ENCODE peak calls at places on chromosomes 16 and 17, in four cellular contexts. K is GM12878, P is K562, N is endothelial cell of umbilical vein. S is an unnamed sample.

GRCh38 chr16:8583199-8583598 is 7.1 kb downstream of the TMEM114 start:
- DNase-seq in K (no peak), P (no peak), N (no peak), S (peak)

GRCh38 chr17:34487616-34488015 is 91.8 kb upstream of the TMEM132E start:
- DNase-seq in K (no peak), P (no peak), N (no peak), S (no peak)

GRCh38 chr17:63474174-63474913 is 2.5 kb upstream of the ACE start:
- DNase-seq in K (no peak), P (peak), N (peak), S (no peak)

GRCh38 chr17:77454560-77455095 is 313.9 kb downstream of the SEC14L1 start:
- DNase-seq in K (no peak), N (no peak), P (no peak), S (no peak)

GRCh38 chr17:27491713-27492190 is 35.5 kb downstream of the KSR1 start:
- DNase-seq in K (no peak), P (peak), N (no peak), S (no peak)

GRCh38 chr16:17342031-17342430 is 128.7 kb downstream of the XYLT1 start:
- DNase-seq in K (no peak), P (no peak), N (no peak), S (no peak)

GRCh38 chr16:8590161-8590688 is at the start of gene TMEM114:
- DNase-seq in K (no peak), P (no peak), N (no peak), S (no peak)

GRCh38 chr16:4454618-4455017 is 19.8 kb downstream of the NMRAL1 start:
- DNase-seq in K (no peak), N (no peak), P (no peak), S (no peak)

GRCh38 chr16:85615014-85615851 is 2.1 kb downstream of the GSE1 start:
- DNase-seq in P (no peak), N (no peak), K (no peak), S (no peak)

GRCh38 chr16:1830213-1830612 is 3.2 kb downstream of the FAHD1 start:
- DNase-seq in N (no peak), K (no peak), P (no peak), S (no peak)

GRCh38 chr17:77352996-77353395 is 212.2 kb downstream of the SEC14L1 start:
- DNase-seq in P (no peak), K (no peak), N (no peak), S (no peak)

GRCh38 chr16:13923703-13924298 is 3.8 kb downstream of the ERCC4 start:
- DNase-seq in P (peak), K (peak), N (peak), S (peak)

GRCh38 chr17:44219636-44220210 is at the start of gene UBTF:
- DNase-seq in K (no peak), P (peak), N (peak), S (peak)

GRCh38 chr17:82848022-82848592 is 8.3 kb upstream of the ZNF750 start:
- DNase-seq in N (peak), K (no peak), P (no peak), S (peak)

GRCh38 chr16:17784073-17784472 is 313.3 kb upstream of the XYLT1 start:
- DNase-seq in N (no peak), P (peak), K (no peak), S (peak)

GRCh38 chr17:17569691-17570090 is 21.8 kb downstream of the PEMT start:
- DNase-seq in K (no peak), P (no peak), N (no peak), S (no peak)

GRCh38 chr17:76710863-76711611 is at the start of gene MXRA7:
- DNase-seq in P (peak), K (no peak), N (peak), S (peak)

GRCh38 chr17:36034127-36034526 is 16.4 kb upstream of the CCL23 start:
- DNase-seq in K (peak), N (peak), P (no peak), S (no peak)

GRCh38 chr17:67377727-67378443 is 804 bp downstream of the PITPNC1 start:
- DNase-seq in N (no peak), K (no peak), P (peak), S (peak)

GRCh38 chr17:58112970-58113631 is 29.9 kb downstream of the DYNLL2 start:
- DNase-seq in K (peak), N (peak), P (peak), S (peak)

GRCh38 chr16:30565984-30566383 is 5.5 kb downstream of the ZNF688 start:
- DNase-seq in K (no peak), N (no peak), P (no peak), S (no peak)

GRCh38 chr17:76270770-76271668 is 5.9 kb downstream of the UBALD2 start:
- DNase-seq in K (no peak), P (no peak), N (no peak), S (no peak)

GRCh38 chr17:38425744-38426143 is 2.5 kb upstream of the ARHGAP23 start:
- DNase-seq in P (no peak), K (no peak), N (peak), S (no peak)

GRCh38 chr17:49522329-49522890 is 27.3 kb downstream of the NGFR start:
- DNase-seq in N (no peak), P (no peak), K (no peak), S (no peak)

GRCh38 chr16:12406840-12407690 is 396.6 kb downstream of the CPPED1 start:
- DNase-seq in N (peak), K (no peak), P (no peak), S (peak)

GRCh38 chr16:23148513-23149266 is 562 bp downstream of the USP31 start:
- DNase-seq in K (no peak), N (peak), P (peak), S (peak)

GRCh38 chr16:65323655-65324237 is 201.9 kb upstream of the CDH11 start:
- DNase-seq in K (no peak), P (no peak), N (no peak), S (no peak)

GRCh38 chr17:40071720-40072480 is 9.1 kb downstream of the THRA start:
- DNase-seq in K (no peak), N (peak), P (no peak), S (no peak)

GRCh38 chr17:44581868-44582267 is 24.6 kb downstream of the FZD2 start:
- DNase-seq in N (peak), P (no peak), K (no peak), S (no peak)

GRCh38 chr16:50538411-50539052 is 9.7 kb upstream of the NKD1 start:
- DNase-seq in K (no peak), N (no peak), P (no peak), S (no peak)

GRCh38 chr17:12922120-12922519 is 95.7 kb downstream of the ELAC2 start:
- DNase-seq in N (no peak), P (no peak), K (no peak), S (no peak)

GRCh38 chr16:1145383-1146100 is 7.4 kb upstream of the CACNA1H start:
- DNase-seq in N (no peak), P (no peak), K (no peak), S (no peak)

GRCh38 chr17:68578236-68578635 is 22.9 kb downstream of the FAM20A start:
- DNase-seq in K (no peak), N (no peak), P (no peak), S (no peak)

GRCh38 chr17:68579194-68579900 is 21.8 kb downstream of the FAM20A start:
- DNase-seq in N (no peak), K (no peak), P (no peak), S (no peak)

GRCh38 chr17:68576811-68577551 is 24.2 kb downstream of the FAM20A start:
- DNase-seq in K (no peak), P (no peak), N (no peak), S (peak)

GRCh38 chr17:68581863-68582645 is 19.1 kb downstream of the FAM20A start:
- DNase-seq in P (no peak), N (no peak), K (no peak), S (no peak)

DNA sequence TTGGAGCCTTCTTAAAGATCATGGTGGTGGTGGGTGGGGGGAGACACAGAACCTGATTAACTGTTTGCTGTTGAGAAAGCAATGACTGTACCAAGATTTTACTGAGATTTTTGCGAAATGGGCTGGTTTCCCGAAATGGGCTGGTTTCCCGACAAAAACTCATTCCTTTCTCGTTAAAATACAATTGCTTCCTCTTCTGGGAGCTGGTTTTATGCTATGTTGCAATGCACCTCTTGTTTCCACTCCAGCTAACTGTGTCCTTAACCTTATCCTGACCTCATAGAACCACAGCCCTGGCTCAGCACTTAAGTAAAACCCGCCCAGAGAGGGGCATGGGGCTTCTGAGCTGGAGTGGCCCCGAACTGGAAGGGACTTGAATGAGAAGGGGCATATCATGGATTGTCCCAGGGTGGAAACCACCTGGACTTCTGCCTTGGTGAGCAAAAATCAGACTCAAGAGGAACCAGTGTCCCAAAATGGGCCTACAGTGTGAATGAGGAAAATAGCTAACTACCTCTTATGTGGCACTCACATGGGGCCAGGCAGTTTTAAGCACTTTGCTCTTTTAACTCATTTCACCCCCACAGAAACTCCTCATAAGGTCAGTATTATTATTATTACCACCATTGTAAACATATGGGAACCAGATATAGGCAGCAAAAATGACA is 20.8 kb downstream of the FAM20A start:
- DNase-seq in N (no peak), P (no peak), K (no peak), S (peak)
- TF ChIP-seq FOS in N (no peak), P (no peak), K (no peak), S (no peak)

GRCh38 chr17:79892457-79893236 is 53.4 kb upstream of the CBX4 start:
- DNase-seq in K (no peak), N (no peak), P (no peak), S (no peak)
- TF ChIP-seq FOS in K (no peak), N (no peak), P (no peak), S (no peak)

DNA sequence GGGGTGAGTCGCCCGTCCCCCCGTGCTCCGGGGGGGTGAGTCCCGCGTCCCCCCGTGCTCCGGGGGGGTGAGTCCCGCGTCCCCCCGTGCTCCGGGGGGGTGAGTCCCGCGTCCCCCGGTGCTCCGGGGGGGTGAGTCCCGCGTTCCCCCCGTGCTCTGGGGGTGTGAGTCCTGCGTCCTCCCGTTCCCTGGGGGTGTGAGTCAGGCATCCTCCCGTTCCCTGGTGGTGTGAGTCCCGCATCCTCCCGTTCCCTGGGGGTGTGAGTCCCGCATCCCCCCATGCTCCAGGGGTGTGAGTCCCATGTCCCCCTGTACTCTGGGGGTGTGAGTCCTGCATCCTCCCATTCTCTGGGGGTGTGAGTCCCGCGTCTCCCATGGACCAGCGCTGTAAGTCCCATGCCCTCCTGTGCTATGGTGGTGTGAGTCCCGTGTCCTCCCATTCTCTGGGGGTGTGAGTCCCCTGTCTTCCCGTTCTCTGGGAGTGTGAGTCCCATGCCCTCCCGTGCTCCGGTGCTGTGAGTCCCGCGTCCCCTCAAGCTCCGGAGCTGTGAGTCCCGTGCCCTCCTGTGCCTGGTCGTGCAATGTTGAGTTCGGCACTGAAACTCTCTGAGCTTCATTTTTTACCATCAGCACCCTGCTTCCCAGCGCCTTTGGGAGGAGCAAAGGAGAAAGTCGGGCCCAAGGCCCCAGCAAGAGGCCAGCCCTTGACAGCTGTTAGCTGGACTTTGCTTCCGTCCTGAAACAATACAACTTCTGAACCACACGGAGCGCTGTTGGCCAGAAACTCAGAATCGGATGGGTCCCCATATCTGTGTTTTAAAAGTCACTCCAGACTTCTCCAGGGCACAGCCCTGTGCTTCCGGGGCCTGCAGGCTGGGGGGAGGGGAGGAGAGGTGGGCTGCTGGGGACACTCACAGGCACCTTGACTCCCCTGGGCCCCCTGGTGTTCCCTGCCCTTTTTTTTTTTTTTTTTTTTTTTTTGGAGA is 11.5 kb upstream of the ZC3H18 start:
- DNase-seq in N (peak), P (peak), K (no peak), S (peak)
- TF ChIP-seq FOS in N (no peak), P (no peak), K (no peak), S (no peak)

GRCh38 chr16:3074860-3075545 is 9.6 kb downstream of the IL32 start:
- DNase-seq in P (no peak), K (peak), N (no peak), S (no peak)
- TF ChIP-seq FOS in P (no peak), K (no peak), N (no peak), S (no peak)

GRCh38 chr17:7825206-7825980 is 8.6 kb upstream of the KDM6B start:
- DNase-seq in K (no peak), P (no peak), N (no peak), S (no peak)
- TF ChIP-seq FOS in K (no peak), P (no peak), N (no peak), S (no peak)

GRCh38 chr17:8041249-8041928 is 2.5 kb downstream of the ALOX15B start:
- DNase-seq in N (peak), P (peak), K (no peak), S (peak)
- TF ChIP-seq FOS in N (no peak), P (no peak), K (no peak), S (no peak)

S was measured in IMR-90.